ENCODE peak calls at places on chromosomes 1 and 21, in ten cellular contexts. J is aorta; H is left lung; X is IMR-90; E is heart left ventricle; D is neuronal stem cell; R is tibial artery; L is right cardiac atrium; F is CD8-positive, alpha-beta memory T cell; N is A673. I is an unnamed sample. For H3K27me3 and H3K4me1, the result is how much of the 10 kb centered on the place peaks cover.

GRCh38 chr1:18869847-18870246 is 10.4 kb upstream of the TAS1R2 start:
- DNase-seq in J (no peak), H (no peak), X (no peak), E (no peak), D (no peak), R (no peak), L (no peak), F (no peak), N (no peak), I (no peak)

GRCh38 chr1:51296379-51297357 is 33.7 kb downstream of the TTC39A start:
- DNase-seq in J (peak), H (peak), X (peak), E (peak), D (peak), R (peak), L (peak), F (peak), N (peak), I (peak)

GRCh38 chr1:17831619-17832018 is 76.5 kb downstream of the ACTL8 start:
- DNase-seq in J (no peak), H (no peak), X (peak), E (peak), D (peak), R (peak), L (no peak), F (no peak), N (peak), I (no peak)

GRCh38 chr1:89527256-89527655 is 2.6 kb downstream of the LRRC8B start:
- DNase-seq in J (no peak), H (no peak), X (no peak), E (no peak), D (no peak), R (no peak), L (no peak), F (no peak), N (no peak), I (no peak)

GRCh38 chr1:97433520-97434175 is 487.2 kb downstream of the DPYD start:
- DNase-seq in J (no peak), H (no peak), X (peak), E (no peak), D (no peak), R (no peak), L (no peak), F (no peak), N (peak), I (no peak)

GRCh38 chr21:38598413-38598812 is 100.1 kb upstream of the ERG start:
- DNase-seq in J (no peak), H (no peak), X (no peak), E (no peak), D (no peak), R (no peak), L (no peak), F (no peak), N (no peak), I (no peak)

GRCh38 chr1:156851779-156852413 is 7.0 kb downstream of the INSRR start:
- DNase-seq in J (no peak), H (no peak), X (no peak), E (peak), D (no peak), R (no peak), L (no peak), F (no peak), N (no peak), I (no peak)

GRCh38 chr1:197619008-197619640 is 156.2 kb downstream of the DENND1B start:
- DNase-seq in J (no peak), H (no peak), X (peak), E (no peak), D (no peak), R (no peak), L (no peak), F (peak), N (peak), I (no peak)

GRCh38 chr1:193762276-193762675 is 575.9 kb upstream of the B3GALT2 start:
- DNase-seq in J (no peak), H (no peak), X (no peak), E (no peak), D (no peak), R (no peak), L (no peak), F (no peak), N (no peak), I (no peak)

GRCh38 chr1:229874150-229874549 is 192.9 kb upstream of the GALNT2 start:
- DNase-seq in J (no peak), H (no peak), X (peak), E (no peak), D (no peak), R (no peak), L (no peak), F (no peak), N (no peak), I (no peak)

GRCh38 chr1:31483012-31483946 is 70.3 kb downstream of the SERINC2 start:
- DNase-seq in J (peak), H (no peak), X (peak), E (no peak), D (no peak), R (no peak), L (peak), F (no peak), N (peak), I (no peak)

GRCh38 chr1:92043621-92044020 is 13.8 kb downstream of the EPHX4 start:
- DNase-seq in J (no peak), H (no peak), X (no peak), E (no peak), D (no peak), R (no peak), L (no peak), F (no peak), N (no peak), I (no peak)

GRCh38 chr1:94038511-94038910 is 82.4 kb downstream of the ABCA4 start:
- DNase-seq in J (no peak), H (no peak), X (peak), E (peak), D (no peak), R (no peak), L (no peak), F (no peak), N (no peak), I (no peak)

GRCh38 chr1:110118636-110119396 is 6.6 kb downstream of the UBL4B start:
- DNase-seq in J (no peak), H (no peak), X (peak), E (no peak), D (no peak), R (no peak), L (no peak), F (no peak), N (no peak), I (no peak)

GRCh38 chr1:202310071-202310725 is 31.5 kb downstream of the UBE2T start:
- DNase-seq in J (no peak), H (no peak), X (no peak), E (no peak), D (no peak), R (peak), L (no peak), F (no peak), N (no peak), I (no peak)

GRCh38 chr1:202311880-202312635 is 29.7 kb downstream of the UBE2T start:
- DNase-seq in J (no peak), H (no peak), X (no peak), E (no peak), D (no peak), R (peak), L (no peak), F (no peak), N (peak), I (no peak)

GRCh38 chr1:202315576-202316168 is 26.1 kb downstream of the UBE2T start:
- DNase-seq in J (peak), H (peak), X (peak), E (peak), D (peak), R (peak), L (peak), F (peak), N (peak), I (peak)

GRCh38 chr1:202306535-202307345 is 35.0 kb downstream of the UBE2T start:
- DNase-seq in J (no peak), H (no peak), X (no peak), E (no peak), D (no peak), R (no peak), L (no peak), F (no peak), N (no peak), I (no peak)

DNA sequence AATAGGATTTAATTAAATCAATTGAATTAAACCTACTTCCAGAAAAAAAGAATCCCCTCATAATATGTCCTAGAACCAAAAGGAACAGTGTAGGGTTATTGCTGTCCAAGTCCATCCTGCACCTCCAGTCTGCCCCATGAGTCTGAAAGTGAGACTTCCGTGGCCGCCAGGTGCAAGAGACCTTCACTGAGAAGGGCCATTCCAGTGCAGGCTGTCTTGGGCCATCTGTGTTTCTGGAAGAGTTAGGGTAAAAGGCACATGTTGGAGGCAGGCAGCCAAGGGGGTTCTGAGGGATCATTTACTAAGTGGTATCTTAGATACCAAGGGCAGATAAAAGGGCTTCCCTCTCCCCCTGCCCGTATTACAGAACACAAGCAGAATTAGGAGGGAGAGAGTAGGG is 31.0 kb downstream of the UBE2T start:
- DNase-seq in J (no peak), H (no peak), X (no peak), E (no peak), D (no peak), R (no peak), L (no peak), F (no peak), N (no peak), I (no peak)
- H3K27me3 ChIP-seq in J (under half), H (under half), X (half or more), E (under half), D (under half), R (under half), L (under half), F (under half), N (under half), I (under half)

GRCh38 chr1:25700124-25700523 is 83.5 kb downstream of the MAN1C1 start:
- DNase-seq in J (peak), H (no peak), X (peak), E (peak), D (no peak), R (peak), L (peak), F (no peak), N (no peak), I (no peak)

GRCh38 chr1:25701030-25701785 is 84.6 kb downstream of the MAN1C1 start:
- DNase-seq in J (no peak), H (no peak), X (no peak), E (no peak), D (no peak), R (no peak), L (no peak), F (no peak), N (no peak), I (no peak)

GRCh38 chr1:25700626-25701025 is 84.0 kb downstream of the MAN1C1 start:
- DNase-seq in J (no peak), H (no peak), X (no peak), E (peak), D (no peak), R (no peak), L (peak), F (no peak), N (no peak), I (no peak)

GRCh38 chr1:25698252-25698651 is 81.7 kb downstream of the MAN1C1 start:
- DNase-seq in J (no peak), H (no peak), X (no peak), E (no peak), D (no peak), R (no peak), L (no peak), F (no peak), N (no peak), I (no peak)

GRCh38 chr1:25699501-25700089 is 83.0 kb downstream of the MAN1C1 start:
- DNase-seq in J (no peak), H (no peak), X (no peak), E (peak), D (no peak), R (peak), L (peak), F (no peak), N (no peak), I (no peak)
- H3K4me1 ChIP-seq in J (under half), H (under half), X (under half), E (under half), D (half or more), R (half or more), L (under half), F (under half), N (under half), I (half or more)

DNA sequence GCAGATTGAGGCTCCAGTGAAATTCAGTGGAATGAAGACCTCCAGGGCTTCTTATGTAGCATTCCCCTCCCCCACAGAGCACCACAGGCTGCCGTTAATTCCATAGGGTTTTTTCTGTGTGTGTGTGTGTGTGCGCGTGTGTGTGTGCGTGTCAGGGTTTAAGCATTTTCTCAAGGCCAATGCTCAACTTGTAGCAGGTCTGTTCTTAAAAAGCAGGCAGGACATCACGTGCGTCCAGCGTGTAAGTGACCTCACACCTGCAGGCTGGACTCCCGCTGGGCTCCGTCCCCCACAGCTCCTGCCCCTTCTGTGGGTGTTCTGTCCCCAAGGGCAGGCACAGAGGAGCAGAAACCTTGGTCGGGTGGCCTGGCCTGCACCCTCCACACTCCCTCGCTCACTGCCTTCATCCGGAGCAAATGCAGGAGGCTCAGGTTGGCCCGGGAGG is 5.3 kb downstream of the PRDM16 start:
- DNase-seq in J (no peak), H (peak), X (no peak), E (no peak), D (no peak), R (peak), L (peak), F (no peak), N (no peak), I (no peak)
- H3K27me3 ChIP-seq in J (under half), H (half or more), X (half or more), E (under half), D (under half), R (under half), L (under half), F (under half), N (half or more), I (under half)

GRCh38 chr21:26079376-26079775 is 91.2 kb downstream of the APP start:
- DNase-seq in J (no peak), H (no peak), X (peak), E (no peak), D (no peak), R (no peak), L (no peak), F (no peak), N (no peak), I (no peak)

GRCh38 chr21:26085100-26085499 is 85.5 kb downstream of the APP start:
- DNase-seq in J (no peak), H (no peak), X (peak), E (no peak), D (no peak), R (no peak), L (no peak), F (no peak), N (no peak), I (no peak)

GRCh38 chr21:26077523-26077922 is 93.0 kb downstream of the APP start:
- DNase-seq in J (no peak), H (no peak), X (peak), E (no peak), D (no peak), R (no peak), L (no peak), F (no peak), N (no peak), I (no peak)

GRCh38 chr21:26082549-26082948 is 88.0 kb downstream of the APP start:
- DNase-seq in J (no peak), H (no peak), X (no peak), E (no peak), D (no peak), R (no peak), L (no peak), F (no peak), N (no peak), I (no peak)

GRCh38 chr21:26080211-26080610 is 90.4 kb downstream of the APP start:
- DNase-seq in J (no peak), H (no peak), X (no peak), E (no peak), D (no peak), R (no peak), L (no peak), F (no peak), N (no peak), I (no peak)
- H3K4me1 ChIP-seq in J (under half), H (under half), X (under half), E (under half), D (under half), R (under half), L (under half), F (under half), N (under half), I (under half)

GRCh38 chr21:42751866-42752265 is 98.4 kb downstream of the PDE9A start:
- DNase-seq in J (no peak), H (peak), X (no peak), E (no peak), D (no peak), R (no peak), L (no peak), F (no peak), N (no peak), I (no peak)

GRCh38 chr21:42749226-42749625 is 95.8 kb downstream of the PDE9A start:
- DNase-seq in J (no peak), H (peak), X (no peak), E (no peak), D (no peak), R (no peak), L (no peak), F (no peak), N (no peak), I (no peak)

GRCh38 chr21:42753804-42754203 is 100.4 kb downstream of the PDE9A start:
- DNase-seq in J (no peak), H (peak), X (no peak), E (no peak), D (no peak), R (no peak), L (no peak), F (no peak), N (no peak), I (no peak)

GRCh38 chr21:42748620-42749176 is 95.3 kb downstream of the PDE9A start:
- DNase-seq in J (no peak), H (no peak), X (no peak), E (no peak), D (no peak), R (no peak), L (no peak), F (no peak), N (no peak), I (no peak)

GRCh38 chr21:42750737-42751530 is 97.5 kb downstream of the PDE9A start:
- DNase-seq in J (no peak), H (peak), X (no peak), E (no peak), D (no peak), R (no peak), L (no peak), F (no peak), N (no peak), I (no peak)
- H3K27me3 ChIP-seq in J (under half), H (under half), X (under half), E (under half), D (under half), R (under half), L (under half), F (under half), N (under half), I (under half)

DNA sequence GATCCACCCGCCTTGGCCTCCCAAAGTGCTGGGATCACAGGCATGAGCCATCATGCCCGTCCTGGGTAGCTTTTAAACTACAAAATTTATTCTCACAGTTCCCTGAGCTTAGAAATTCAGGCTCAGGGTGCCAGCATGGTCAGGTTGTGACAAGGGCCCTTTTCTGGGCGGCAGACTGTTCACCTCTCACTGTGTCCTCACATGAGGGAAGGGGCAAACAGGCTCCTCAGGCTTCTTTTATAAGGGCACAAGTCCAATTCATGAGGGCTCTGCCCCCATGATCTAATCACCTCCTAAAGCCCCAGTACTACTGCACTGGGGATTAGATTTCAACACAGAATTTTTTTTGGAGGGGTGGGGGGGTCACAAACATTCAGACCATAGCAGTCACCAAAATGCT is 36.8 kb downstream of the GNG4 start:
- DNase-seq in J (no peak), H (peak), X (no peak), E (no peak), D (no peak), R (no peak), L (no peak), F (no peak), N (no peak), I (no peak)
- H3K4me1 ChIP-seq in J (under half), H (under half), X (under half), E (under half), D (under half), R (under half), L (under half), F (under half), N (under half), I (under half)

GRCh38 chr1:47710075-47711071 is 272.5 kb downstream of the FOXD2 start:
- DNase-seq in J (peak), H (peak), X (peak), E (peak), D (peak), R (peak), L (peak), F (peak), N (peak), I (peak)
- H3K27me3 ChIP-seq in J (under half), H (half or more), X (half or more), E (half or more), D (half or more), R (under half), L (under half), F (under half), N (half or more), I (under half)

GRCh38 chr1:184524248-184524647 is 137.4 kb downstream of the C1orf21 start:
- DNase-seq in J (no peak), H (no peak), X (peak), E (no peak), D (no peak), R (no peak), L (no peak), F (no peak), N (no peak), I (no peak)
- H3K4me1 ChIP-seq in J (under half), H (under half), X (under half), E (under half), D (under half), R (under half), L (under half), F (under half), N (under half), I (under half)

DNA sequence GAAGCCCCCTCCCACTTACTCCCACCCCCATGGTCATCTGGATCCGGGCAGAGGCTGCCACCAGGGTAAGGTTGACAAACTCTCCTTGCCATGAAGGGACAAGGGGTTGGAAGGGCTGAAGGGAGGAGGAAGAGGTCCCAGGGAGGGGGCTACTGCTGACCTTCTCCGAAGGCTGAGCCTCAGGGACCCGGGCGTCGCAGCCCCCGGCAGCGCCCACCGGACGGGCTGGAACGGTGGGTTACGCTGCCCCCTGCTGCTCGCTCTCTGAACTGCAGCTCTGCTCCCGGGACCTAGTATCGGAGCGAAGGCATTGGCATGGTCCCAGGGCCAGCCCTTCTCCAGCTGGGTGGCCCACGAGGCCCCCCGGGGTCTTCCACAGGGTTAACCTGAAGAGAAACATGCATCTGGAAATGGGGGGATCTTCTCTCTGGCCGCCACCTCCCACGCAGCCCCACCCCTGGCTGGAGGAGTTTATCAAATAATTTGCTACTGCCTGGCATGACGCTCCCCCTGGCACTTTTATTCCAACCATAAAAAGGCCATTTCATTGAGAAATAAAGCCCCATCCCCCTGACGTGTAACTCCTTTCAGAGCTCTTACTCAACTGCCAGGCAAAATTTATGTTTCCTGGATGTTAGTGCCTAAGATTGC is 70.4 kb upstream of the TARDBP start:
- DNase-seq in J (peak), H (peak), X (no peak), E (no peak), D (peak), R (no peak), L (peak), F (peak), N (peak), I (peak)
- H3K27me3 ChIP-seq in J (under half), H (under half), X (under half), E (under half), D (under half), R (under half), L (under half), F (under half), N (under half), I (under half)

DNA sequence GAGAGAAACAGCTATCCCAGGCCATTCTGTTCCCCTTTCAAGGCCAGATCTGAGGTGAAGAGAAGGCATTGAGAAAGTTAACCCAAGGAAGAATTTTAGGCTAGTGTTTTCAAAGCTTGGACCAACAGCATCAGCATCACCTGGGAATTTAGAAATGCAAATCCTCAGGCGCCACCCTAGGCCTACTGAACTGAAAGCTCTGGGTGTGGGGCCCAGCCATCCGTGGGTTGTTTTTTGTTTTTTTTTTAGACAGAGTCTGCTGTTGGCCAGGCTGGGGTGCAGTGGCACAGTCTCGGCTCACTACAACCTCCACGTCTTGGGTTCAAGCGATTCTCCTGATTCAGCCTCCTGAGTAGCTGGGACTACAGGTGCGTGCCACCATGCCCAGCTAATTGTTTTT is 98.6 kb downstream of the RNF220 start:
- DNase-seq in J (no peak), H (no peak), X (no peak), E (no peak), D (no peak), R (no peak), L (no peak), F (no peak), N (no peak), I (no peak)
- H3K4me1 ChIP-seq in J (under half), H (under half), X (under half), E (under half), D (half or more), R (under half), L (under half), F (under half), N (under half), I (under half)

I was measured in naive thymus-derived CD4-positive, alpha-beta T cell.